ENCODE peak calls at places on chromosomes 2 and 18, in six cellular contexts. V is foreskin fibroblast, P is Kasumi-1, M is renal cortical epithelial cell, F is T follicular helper cell, K is GM12891. Q is an unnamed sample.

GRCh38 chr2:120678251-120678650 is 57.4 kb upstream of the GLI2 start:
- DNase-seq in V (peak; percentile 56), P (no peak), M (no peak), F (no peak), K (no peak), Q (no peak)

GRCh38 chr2:239908308-239908707 is 116.8 kb downstream of the NDUFA10 start:
- DNase-seq in V (no peak), P (no peak), M (no peak), F (no peak), K (no peak), Q (no peak)

GRCh38 chr18:7896164-7896563 is 329.0 kb downstream of the PTPRM start:
- DNase-seq in V (no peak), P (no peak), M (no peak), F (no peak), K (no peak), Q (no peak)

GRCh38 chr2:191789791-191790190 is 57.1 kb downstream of the CAVIN2 start:
- DNase-seq in V (no peak), P (no peak), M (peak; percentile 55), F (no peak), K (no peak), Q (no peak)

GRCh38 chr18:46474487-46475366 is 182.3 kb downstream of the LOXHD1 start:
- DNase-seq in V (no peak), P (no peak), M (no peak), F (no peak), K (no peak), Q (no peak)

GRCh38 chr18:2980607-2980923 is 32.4 kb downstream of the LPIN2 start:
- DNase-seq in V (no peak), P (no peak), M (no peak), F (no peak), K (no peak), Q (no peak)

GRCh38 chr18:45856526-45856925 is 31.1 kb downstream of the SIGLEC15 start:
- DNase-seq in V (peak; percentile 47), P (no peak), M (peak; percentile 42), F (no peak), K (no peak), Q (no peak)

GRCh38 chr2:120397362-120397811 is 51.5 kb downstream of the INHBB start:
- DNase-seq in V (peak; percentile 15), P (no peak), M (peak; percentile 54), F (no peak), K (no peak), Q (no peak)

GRCh38 chr2:3348771-3349170 is 28.8 kb downstream of the EIPR1 start:
- DNase-seq in V (no peak), P (no peak), M (peak; percentile 21), F (no peak), K (no peak), Q (no peak)

GRCh38 chr2:54545700-54546450 is 89.7 kb downstream of the SPTBN1 start:
- DNase-seq in V (no peak), P (no peak), M (peak; percentile 100), F (no peak), K (no peak), Q (no peak)

GRCh38 chr18:46427216-46427995 is 229.6 kb downstream of the LOXHD1 start:
- DNase-seq in V (no peak), P (no peak), M (no peak), F (no peak), K (no peak), Q (no peak)